ENCODE peak calls at places on chromosomes 13 and 19, in eight cellular contexts. P is heart right ventricle; K is OCI-M1; M is left lung; C is left cardiac atrium; Q is RWPE1; W is HL-60; D is naive thymus-derived CD8-positive, alpha-beta T cell. F is an unnamed sample.
A peak's percentile ranks its signal among the peaks of the same experiment; 100 is the strongest.

GRCh38 chr13:53758946-53759345 is 730.3 kb downstream of the OLFM4 start:
- DNase-seq in P (no peak), K (no peak), M (no peak), C (no peak), Q (no peak), W (no peak), D (no peak), F (no peak)

GRCh38 chr19:41821003-41821735 is 23.3 kb downstream of the LYPD4 start:
- DNase-seq in P (no peak), K (peak; percentile 79), M (no peak), C (no peak), Q (peak; percentile 59), W (no peak), D (peak; percentile 52), F (no peak)

GRCh38 chr13:77377016-77377415 is 50.1 kb upstream of the MYCBP2 start:
- DNase-seq in P (no peak), K (no peak), M (no peak), C (no peak), Q (no peak), W (no peak), D (no peak), F (no peak)

GRCh38 chr13:41668130-41668757 is 210.9 kb downstream of the RGCC start:
- DNase-seq in P (peak; percentile 74), K (peak; percentile 92), M (peak; percentile 42), C (peak; percentile 31), Q (peak; percentile 65), W (peak; percentile 54), D (peak; percentile 36), F (no peak)

GRCh38 chr13:47039106-47039505 is 142.3 kb upstream of the HTR2A start:
- DNase-seq in P (no peak), K (no peak), M (no peak), C (no peak), Q (peak; percentile 37), W (no peak), D (no peak), F (no peak)

GRCh38 chr13:50075619-50076097 is 60.4 kb downstream of the KCNRG start:
- DNase-seq in P (no peak), K (peak; percentile 45), M (no peak), C (no peak), Q (no peak), W (no peak), D (no peak), F (no peak)

GRCh38 chr19:57165846-57166245 is 1.4 kb downstream of the DUXA start:
- DNase-seq in P (no peak), K (no peak), M (no peak), C (no peak), Q (peak; percentile 11), W (no peak), D (no peak), F (no peak)

GRCh38 chr13:86324191-86324590 is 525.0 kb upstream of the SLITRK6 start:
- DNase-seq in P (no peak), K (no peak), M (no peak), C (no peak), Q (no peak), W (no peak), D (no peak), F (no peak)

GRCh38 chr19:49936549-49936948 is 7.2 kb upstream of the NUP62 start:
- DNase-seq in P (no peak), K (no peak), M (no peak), C (no peak), Q (no peak), W (no peak), D (no peak), F (no peak)

GRCh38 chr19:1133471-1133929 is 29.7 kb downstream of the GPX4 start:
- DNase-seq in P (no peak), K (peak; percentile 2), M (no peak), C (peak; percentile 52), Q (peak; percentile 69), W (peak; percentile 70), D (peak; percentile 72), F (no peak)

GRCh38 chr13:112880221-112880641 is 88.8 kb upstream of the MCF2L start:
- DNase-seq in P (no peak), K (no peak), M (peak; percentile 29), C (no peak), Q (no peak), W (no peak), D (no peak), F (no peak)

GRCh38 chr13:39776439-39776838 is 121.0 kb downstream of the COG6 start:
- DNase-seq in P (no peak), K (no peak), M (no peak), C (no peak), Q (no peak), W (no peak), D (no peak), F (no peak)

GRCh38 chr13:100149389-100149788 is 60.5 kb downstream of the PCCA start:
- DNase-seq in P (no peak), K (no peak), M (no peak), C (no peak), Q (no peak), W (no peak), D (no peak), F (no peak)

GRCh38 chr13:40770934-40771618 is at the start of gene MRPS31:
- DNase-seq in P (peak; percentile 97), K (peak; percentile 98), M (peak; percentile 97), C (peak; percentile 97), Q (peak; percentile 92), W (peak; percentile 90), D (peak; percentile 90), F (peak; percentile 98)

GRCh38 chr13:105312906-105313305 is 1222.6 kb downstream of the EFNB2 start:
- DNase-seq in P (no peak), K (no peak), M (no peak), C (no peak), Q (no peak), W (no peak), D (no peak), F (no peak)

GRCh38 chr13:102402292-102402691 is 444 bp upstream of the FGF14 start:
- DNase-seq in P (peak; percentile 42), K (no peak), M (no peak), C (peak; percentile 47), Q (no peak), W (no peak), D (peak; percentile 10), F (no peak)

GRCh38 chr13:76027131-76027530 is 391.0 kb downstream of the LMO7 start:
- DNase-seq in P (no peak), K (no peak), M (no peak), C (no peak), Q (no peak), W (no peak), D (no peak), F (no peak)

GRCh38 chr13:32989331-32989730 is 26.9 kb upstream of the KL start:
- DNase-seq in P (no peak), K (no peak), M (no peak), C (no peak), Q (no peak), W (no peak), D (no peak), F (no peak)

GRCh38 chr19:1923319-1923718 is 17.7 kb upstream of the CSNK1G2 start:
- DNase-seq in P (no peak), K (no peak), M (no peak), C (no peak), Q (no peak), W (peak; percentile 92), D (no peak), F (peak; percentile 68)

GRCh38 chr13:30355405-30355741 is 48.0 kb upstream of the KATNAL1 start:
- DNase-seq in P (no peak), K (no peak), M (no peak), C (no peak), Q (no peak), W (no peak), D (peak; percentile 42), F (no peak)

GRCh38 chr13:30192320-30193093 is 114.8 kb downstream of the KATNAL1 start:
- DNase-seq in P (no peak), K (no peak), M (no peak), C (no peak), Q (no peak), W (no peak), D (no peak), F (no peak)

GRCh38 chr13:108917581-108917980 is 288.2 kb downstream of the MYO16 start:
- DNase-seq in P (no peak), K (no peak), M (no peak), C (no peak), Q (no peak), W (no peak), D (no peak), F (no peak)